ENCODE peak calls at places on chromosomes 3 and 15, in seven cellular contexts. N, S, T, H, J, E and M are unnamed samples. For H3K27me3, the result is how much of the 10 kb centered on the place peaks cover.

GRCh38 chr15:55712363-55712762 is 30.6 kb downstream of the PRTG start:
- DNase-seq in N (no peak), S (no peak), E (no peak), J (no peak), T (no peak), H (no peak), M (no peak)

GRCh38 chr3:127200086-127200691 is 7.3 kb downstream of the PRR23E start:
- DNase-seq in H (no peak), S (no peak), N (no peak), E (no peak), T (no peak), J (no peak), M (no peak)

GRCh38 chr3:24254649-24255048 is 240.0 kb downstream of the THRB start:
- DNase-seq in E (no peak), N (no peak), T (peak), H (no peak), J (no peak), S (no peak), M (no peak)

GRCh38 chr3:112116777-112117186 is 16.3 kb downstream of the GCSAM start:
- DNase-seq in E (no peak), H (no peak), T (no peak), J (peak), S (no peak), N (no peak), M (no peak)

GRCh38 chr15:54707805-54708752 is 488.7 kb downstream of the RSL24D1 start:
- DNase-seq in S (no peak), J (no peak), N (no peak), E (no peak), T (no peak), H (peak), M (no peak)

GRCh38 chr15:100614336-100614735 is 11.9 kb downstream of the ASB7 start:
- DNase-seq in N (no peak), S (no peak), E (no peak), T (no peak), J (no peak), H (no peak), M (no peak)

GRCh38 chr15:101176625-101177024 is 75.2 kb downstream of the CHSY1 start:
- DNase-seq in J (no peak), H (no peak), E (peak), S (no peak), T (no peak), N (no peak), M (no peak)

GRCh38 chr3:63232764-63233396 is 45.2 kb upstream of the SYNPR start:
- DNase-seq in T (no peak), N (no peak), H (no peak), E (no peak), S (no peak), J (no peak), M (no peak)

GRCh38 chr3:47669026-47669749 is 90.5 kb upstream of the CSPG5 start:
- DNase-seq in S (no peak), J (no peak), H (no peak), E (no peak), T (peak), N (no peak), M (no peak)

GRCh38 chr3:103052236-103052830 is 617.5 kb downstream of the ZPLD1 start:
- DNase-seq in T (no peak), N (no peak), S (no peak), H (no peak), J (peak), E (peak), M (peak)

GRCh38 chr15:66076591-66077319 is 176.8 kb downstream of the MEGF11 start:
- DNase-seq in S (no peak), J (no peak), E (no peak), H (no peak), T (no peak), N (no peak), M (no peak)

GRCh38 chr3:8536106-8537052 is 34.8 kb downstream of the LMCD1 start:
- DNase-seq in N (no peak), J (no peak), T (no peak), E (no peak), H (no peak), S (no peak), M (no peak)

GRCh38 chr3:29064085-29064484 is 216.8 kb upstream of the RBMS3 start:
- DNase-seq in J (no peak), H (no peak), E (no peak), T (no peak), S (no peak), N (no peak), M (no peak)

GRCh38 chr3:32816439-32817194 is 1.2 kb upstream of the TRIM71 start:
- DNase-seq in H (peak), N (no peak), S (no peak), T (no peak), E (peak), J (no peak), M (peak)

GRCh38 chr15:82621970-82622369 is 25.2 kb downstream of the CPEB1 start:
- DNase-seq in S (no peak), T (no peak), H (no peak), N (no peak), E (no peak), J (no peak), M (no peak)

GRCh38 chr3:51646091-51646490 is 25.0 kb upstream of the TEX264 start:
- DNase-seq in E (no peak), N (no peak), H (no peak), S (no peak), T (no peak), J (no peak), M (no peak)

DNA sequence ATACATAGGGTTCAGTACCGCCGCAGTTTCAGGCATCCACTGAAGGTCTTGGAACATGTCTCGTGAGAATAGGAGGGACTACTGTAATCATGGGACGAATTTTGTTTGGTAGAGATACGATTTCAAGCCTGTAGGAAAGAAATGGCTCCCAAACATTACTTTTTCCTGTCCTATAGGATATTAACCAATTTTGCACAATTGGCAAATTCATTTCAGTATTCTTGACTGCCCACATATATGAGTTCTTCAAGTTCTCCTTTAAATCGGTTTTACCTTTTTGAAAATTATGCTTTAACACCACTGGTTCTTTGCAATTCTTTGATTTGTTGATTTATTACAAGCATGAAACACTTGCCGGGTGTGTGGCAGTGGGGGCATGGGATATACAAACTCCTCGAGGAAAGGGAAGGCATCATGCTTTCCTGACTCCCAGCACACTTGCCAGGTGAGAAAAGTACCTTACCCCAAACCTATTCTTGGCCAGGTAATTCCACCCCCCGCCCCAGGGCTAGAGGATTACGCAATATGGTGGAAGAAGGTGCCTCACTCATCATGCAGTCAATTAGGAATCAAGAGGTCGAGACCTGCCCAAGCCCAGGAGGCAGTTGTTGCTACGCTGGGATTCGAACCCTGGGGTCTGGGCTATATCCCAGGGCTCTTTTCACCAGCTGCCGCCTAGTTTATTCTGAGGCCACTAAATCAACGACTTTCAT is 584 bp upstream of the LARS2 start:
- DNase-seq in H (no peak), S (no peak), N (no peak), E (no peak), J (no peak), T (no peak), M (no peak)
- H3K4me3 ChIP-seq in H (peak), S (peak), N (peak), E (peak), J (peak), T (peak), M (peak)

GRCh38 chr15:89391685-89392257 is 57.1 kb upstream of the POLG start:
- DNase-seq in T (no peak), E (no peak), N (no peak), H (no peak), J (no peak), S (no peak), M (no peak)

GRCh38 chr15:89389841-89390603 is 55.4 kb upstream of the POLG start:
- DNase-seq in H (no peak), T (no peak), E (no peak), S (no peak), N (no peak), J (no peak), M (no peak)

GRCh38 chr15:89383635-89384604 is 49.3 kb upstream of the POLG start:
- DNase-seq in J (peak), E (peak), N (no peak), S (no peak), H (no peak), T (no peak), M (peak)

GRCh38 chr15:89385596-89386242 is 51.1 kb upstream of the POLG start:
- DNase-seq in E (no peak), H (no peak), N (no peak), S (no peak), J (no peak), T (no peak), M (peak)

GRCh38 chr15:89387140-89387903 is 52.7 kb upstream of the POLG start:
- DNase-seq in J (no peak), T (no peak), N (no peak), H (no peak), E (no peak), S (no peak), M (no peak)
- H3K27me3 ChIP-seq in J (under half), T (half or more), N (under half), H (under half), E (under half), S (under half), M (under half)

GRCh38 chr3:48896991-48897390 is 1.7 kb downstream of the SLC25A20 start:
- DNase-seq in N (no peak), S (no peak), E (no peak), J (no peak), H (no peak), T (no peak), M (no peak)
- H3K4me3 ChIP-seq in N (no peak), S (no peak), E (no peak), J (peak), H (no peak), T (no peak), M (no peak)

GRCh38 chr15:70463453-70463834 is 299.9 kb downstream of the UACA start:
- DNase-seq in E (no peak), H (peak), S (no peak), N (no peak), T (no peak), J (no peak), M (no peak)
- H3K27me3 ChIP-seq in E (under half), H (under half), S (under half), N (under half), T (under half), J (under half), M (under half)

DNA sequence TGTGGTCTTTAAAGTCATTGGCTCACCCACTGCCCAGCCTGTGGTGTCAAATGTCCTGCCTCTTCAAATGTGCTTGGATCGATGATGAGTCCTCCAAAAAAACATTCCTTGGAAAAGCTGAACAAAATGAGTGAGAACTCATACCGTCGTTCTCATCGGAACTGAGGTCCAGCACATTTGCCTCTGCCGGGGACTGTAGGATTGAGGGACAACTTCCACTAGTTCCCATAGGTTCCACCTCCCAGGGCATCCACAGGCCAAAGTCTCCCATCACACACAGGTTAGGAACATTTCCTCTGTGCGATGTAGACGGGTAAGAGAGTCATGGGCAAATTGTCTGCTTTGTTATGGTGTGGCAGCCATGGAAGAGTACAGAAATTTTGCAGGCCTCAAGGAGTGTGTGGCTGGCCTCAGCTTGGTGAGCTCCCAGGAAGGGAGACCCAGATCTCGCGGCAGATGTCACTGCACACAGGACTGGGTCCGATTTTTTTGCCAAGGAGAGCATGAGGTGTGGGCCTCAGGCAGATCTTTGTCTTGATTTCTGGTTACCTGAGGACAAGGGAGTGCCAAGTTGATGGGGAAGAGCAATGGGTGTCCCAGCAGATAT is 115.7 kb downstream of the SNRPN start:
- DNase-seq in T (no peak), E (no peak), J (peak), H (no peak), S (no peak), N (no peak), M (no peak)
- H3K4me3 ChIP-seq in T (no peak), E (no peak), J (no peak), H (no peak), S (peak), N (peak), M (no peak)

GRCh38 chr3:14811733-14812132 is 7.0 kb upstream of the FGD5 start:
- DNase-seq in S (no peak), H (no peak), J (no peak), E (no peak), T (no peak), N (no peak), M (no peak)
- H3K27me3 ChIP-seq in S (under half), H (under half), J (under half), E (under half), T (half or more), N (under half), M (under half)

DNA sequence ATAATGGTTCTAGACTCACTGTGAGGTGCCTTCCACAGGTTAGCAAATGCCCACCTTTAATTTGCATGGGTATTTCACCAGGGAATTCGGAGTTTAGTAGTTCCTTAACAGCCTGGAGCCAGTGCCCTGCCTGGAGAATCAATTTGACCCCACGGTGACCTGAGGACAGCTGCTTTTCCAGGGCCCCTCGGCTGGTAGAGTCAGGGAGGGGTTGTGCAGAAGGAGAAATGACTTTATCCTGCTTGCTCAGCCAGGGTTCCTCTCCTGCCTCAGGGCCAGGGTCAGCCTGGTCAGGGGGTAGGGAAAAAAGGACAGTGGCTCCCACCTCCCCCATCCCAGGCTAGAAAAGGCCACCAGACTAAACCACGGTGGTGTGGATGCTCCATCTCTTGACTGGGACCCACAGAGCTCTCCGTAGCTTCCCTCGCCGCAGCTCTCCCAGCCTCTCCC is 12.0 kb downstream of the DLL4 start:
- DNase-seq in E (no peak), N (no peak), J (no peak), T (no peak), S (no peak), H (no peak), M (no peak)
- H3K4me3 ChIP-seq in E (peak), N (no peak), J (peak), T (peak), S (peak), H (peak), M (peak)

GRCh38 chr15:81270781-81271491 is 53.0 kb downstream of the STARD5 start:
- DNase-seq in T (no peak), E (no peak), S (no peak), J (no peak), N (no peak), H (no peak), M (no peak)

GRCh38 chr15:81265944-81266775 is 57.8 kb downstream of the STARD5 start:
- DNase-seq in H (peak), E (peak), N (peak), J (peak), S (peak), T (no peak), M (peak)

GRCh38 chr15:81270188-81270587 is 53.8 kb downstream of the STARD5 start:
- DNase-seq in J (no peak), H (no peak), T (no peak), S (no peak), N (no peak), E (no peak), M (no peak)

GRCh38 chr15:81268340-81268739 is 55.6 kb downstream of the STARD5 start:
- DNase-seq in H (no peak), J (no peak), N (no peak), S (no peak), T (no peak), E (no peak), M (no peak)

GRCh38 chr15:81268881-81269601 is 54.9 kb downstream of the STARD5 start:
- DNase-seq in J (no peak), S (no peak), H (no peak), N (no peak), T (no peak), E (no peak), M (no peak)
- H3K27me3 ChIP-seq in J (under half), S (under half), H (under half), N (under half), T (under half), E (under half), M (under half)

GRCh38 chr3:74538669-74539068 is 75.8 kb downstream of the CNTN3 start:
- DNase-seq in N (no peak), S (no peak), T (no peak), J (no peak), E (no peak), H (no peak), M (no peak)
- H3K4me3 ChIP-seq in N (no peak), S (no peak), T (no peak), J (no peak), E (no peak), H (no peak), M (no peak)